ENCODE peak calls at places on chromosome 11, in four cellular contexts. T is iris pigment epithelial cell; S is stimulated activated CD8-positive, alpha-beta memory T cell treated with anti-CD3 and anti-CD28 coated beads, Interleukin-15, amount 100 ng/mL, for 1 hour; Y is iPS-NIHi11. F is an unnamed sample.

GRCh38 chr11:1879941-1880720 is 11.6 kb downstream of the PRR33 start:
- DNase-seq in S (no peak), T (peak), Y (peak), F (no peak)

GRCh38 chr11:8757047-8757446 is 74.5 kb downstream of the RPL27A start:
- DNase-seq in Y (no peak), S (no peak), T (no peak), F (no peak)

GRCh38 chr11:31786996-31787685 is 24.0 kb downstream of the PAX6 start:
- DNase-seq in S (no peak), T (no peak), Y (no peak), F (no peak)

GRCh38 chr11:125401746-125402145 is 94.3 kb downstream of the FEZ1 start:
- DNase-seq in S (no peak), Y (peak), T (peak), F (no peak)

GRCh38 chr11:86636275-86636674 is 36.1 kb downstream of the ME3 start:
- DNase-seq in S (no peak), Y (no peak), T (peak), F (no peak)

GRCh38 chr11:98047647-98048046 is 973.1 kb upstream of the CNTN5 start:
- DNase-seq in T (no peak), S (no peak), Y (no peak), F (no peak)

GRCh38 chr11:77801477-77801876 is 19.0 kb downstream of the RSF1 start:
- DNase-seq in S (no peak), Y (no peak), T (peak), F (no peak)

GRCh38 chr11:110812334-110812733 is 100.1 kb upstream of the ARHGAP20 start:
- DNase-seq in Y (no peak), S (no peak), T (no peak), F (no peak)

GRCh38 chr11:87437844-87438223 is 400.1 kb downstream of the TMEM135 start:
- DNase-seq in T (peak), Y (no peak), S (no peak), F (no peak)

GRCh38 chr11:2443881-2444300 is 423 bp downstream of the TRPM5 start:
- DNase-seq in Y (no peak), T (no peak), S (no peak), F (no peak)

GRCh38 chr11:44308923-44309482 is 936 bp downstream of the ALX4 start:
- DNase-seq in Y (no peak), T (peak), S (no peak), F (no peak)

GRCh38 chr11:100866453-100866852 is 179.4 kb downstream of the ARHGAP42 start:
- DNase-seq in S (no peak), Y (no peak), T (no peak), F (no peak)

GRCh38 chr11:12185914-12186313 is 75.5 kb downstream of the MICAL2 start:
- DNase-seq in T (peak), S (no peak), Y (no peak), F (no peak)

GRCh38 chr11:19727246-19727645 is 14.6 kb downstream of the NAV2 start:
- DNase-seq in S (no peak), Y (no peak), T (peak), F (no peak)

GRCh38 chr11:34570584-34570983 is 50.3 kb upstream of the EHF start:
- DNase-seq in Y (no peak), S (no peak), T (peak), F (no peak)

GRCh38 chr11:45022294-45023064 is 71.8 kb upstream of the TP53I11 start:
- DNase-seq in S (no peak), T (peak), Y (no peak), F (no peak)

GRCh38 chr11:107018902-107019493 is 722 bp upstream of the GUCY1A2 start:
- DNase-seq in Y (peak), S (no peak), T (peak), F (peak)

GRCh38 chr11:104531894-104532293 is 366.4 kb downstream of the CASP12 start:
- DNase-seq in T (no peak), Y (no peak), S (no peak), F (no peak)

GRCh38 chr11:14184548-14184947 is 174.4 kb downstream of the RRAS2 start:
- DNase-seq in S (no peak), Y (peak), T (no peak), F (no peak)

GRCh38 chr11:75263944-75264349 is 23.4 kb downstream of the TPBGL start:
- DNase-seq in Y (no peak), S (no peak), T (no peak), F (no peak)

GRCh38 chr11:63783925-63784592 is 15.5 kb upstream of the ZFTA start:
- DNase-seq in T (no peak), S (no peak), Y (peak), F (no peak)

GRCh38 chr11:95577716-95578460 is 211.7 kb downstream of the FAM76B start:
- DNase-seq in Y (no peak), T (peak), S (no peak), F (no peak)

GRCh38 chr11:129374993-129375721 is 491 bp upstream of the BARX2 start:
- DNase-seq in Y (peak), T (peak), S (no peak), F (no peak)

GRCh38 chr11:18245396-18245795 is 3.1 kb downstream of the SAA2 start:
- DNase-seq in Y (no peak), S (no peak), T (no peak), F (no peak)

F was measured in LNCaP clone FGC.